ENCODE peak calls at places on chromosome 13, in six cellular contexts. One of them, this sample, is unnamed.

GRCh38 chr13:24184855-24185254 is 24.3 kb downstream of the SPATA13 start:
- DNase-seq in CD8-positive, alpha-beta T cell: no peak
- DNase-seq in left cardiac atrium: no peak
- DNase-seq in mesothelial cell of epicardium: no peak
- DNase-seq in ACHN: peak; percentile 3
- DNase-seq in stimulated activated CD8-positive, alpha-beta memory T cell treated with anti-CD3 and anti-CD28 coated beads, Interleukin-7, amount 100 ng/mL, for 24 hours: no peak
- DNase-seq in this sample: no peak

GRCh38 chr13:81917829-81918228 is 1576.9 kb upstream of the SPRY2 start:
- DNase-seq in left cardiac atrium: no peak
- DNase-seq in stimulated activated CD8-positive, alpha-beta memory T cell treated with anti-CD3 and anti-CD28 coated beads, Interleukin-7, amount 100 ng/mL, for 24 hours: no peak
- DNase-seq in ACHN: no peak
- DNase-seq in mesothelial cell of epicardium: no peak
- DNase-seq in CD8-positive, alpha-beta T cell: no peak
- DNase-seq in this sample: no peak

GRCh38 chr13:26515721-26516120 is 41.8 kb upstream of the WASF3 start:
- DNase-seq in mesothelial cell of epicardium: no peak
- DNase-seq in CD8-positive, alpha-beta T cell: no peak
- DNase-seq in stimulated activated CD8-positive, alpha-beta memory T cell treated with anti-CD3 and anti-CD28 coated beads, Interleukin-7, amount 100 ng/mL, for 24 hours: no peak
- DNase-seq in left cardiac atrium: no peak
- DNase-seq in ACHN: no peak
- DNase-seq in this sample: no peak

GRCh38 chr13:111668451-111668850 is 348.0 kb downstream of the TEX29 start:
- DNase-seq in CD8-positive, alpha-beta T cell: no peak
- DNase-seq in left cardiac atrium: no peak
- DNase-seq in mesothelial cell of epicardium: no peak
- DNase-seq in ACHN: no peak
- DNase-seq in stimulated activated CD8-positive, alpha-beta memory T cell treated with anti-CD3 and anti-CD28 coated beads, Interleukin-7, amount 100 ng/mL, for 24 hours: no peak
- DNase-seq in this sample: no peak

GRCh38 chr13:25432686-25433085 is 60.9 kb downstream of the ATP8A2 start:
- DNase-seq in ACHN: no peak
- DNase-seq in stimulated activated CD8-positive, alpha-beta memory T cell treated with anti-CD3 and anti-CD28 coated beads, Interleukin-7, amount 100 ng/mL, for 24 hours: no peak
- DNase-seq in mesothelial cell of epicardium: no peak
- DNase-seq in left cardiac atrium: no peak
- DNase-seq in CD8-positive, alpha-beta T cell: no peak
- DNase-seq in this sample: no peak

GRCh38 chr13:59776924-59777690 is 386.6 kb downstream of the DIAPH3 start:
- DNase-seq in left cardiac atrium: no peak
- DNase-seq in CD8-positive, alpha-beta T cell: no peak
- DNase-seq in ACHN: peak; percentile 39
- DNase-seq in mesothelial cell of epicardium: no peak
- DNase-seq in stimulated activated CD8-positive, alpha-beta memory T cell treated with anti-CD3 and anti-CD28 coated beads, Interleukin-7, amount 100 ng/mL, for 24 hours: no peak
- DNase-seq in this sample: no peak

GRCh38 chr13:22311734-22312404 is 641.0 kb downstream of the FGF9 start:
- DNase-seq in stimulated activated CD8-positive, alpha-beta memory T cell treated with anti-CD3 and anti-CD28 coated beads, Interleukin-7, amount 100 ng/mL, for 24 hours: no peak
- DNase-seq in mesothelial cell of epicardium: no peak
- DNase-seq in ACHN: no peak
- DNase-seq in CD8-positive, alpha-beta T cell: no peak
- DNase-seq in left cardiac atrium: peak; percentile 25
- DNase-seq in this sample: no peak

GRCh38 chr13:101264931-101265330 is 151.4 kb downstream of the NALCN start:
- DNase-seq in CD8-positive, alpha-beta T cell: no peak
- DNase-seq in stimulated activated CD8-positive, alpha-beta memory T cell treated with anti-CD3 and anti-CD28 coated beads, Interleukin-7, amount 100 ng/mL, for 24 hours: no peak
- DNase-seq in mesothelial cell of epicardium: no peak
- DNase-seq in left cardiac atrium: no peak
- DNase-seq in ACHN: no peak
- DNase-seq in this sample: no peak

GRCh38 chr13:99988469-99989375 is 7.1 kb downstream of the ZIC2 start:
- DNase-seq in left cardiac atrium: no peak
- DNase-seq in CD8-positive, alpha-beta T cell: no peak
- DNase-seq in mesothelial cell of epicardium: no peak
- DNase-seq in ACHN: no peak
- DNase-seq in stimulated activated CD8-positive, alpha-beta memory T cell treated with anti-CD3 and anti-CD28 coated beads, Interleukin-7, amount 100 ng/mL, for 24 hours: no peak
- DNase-seq in this sample: no peak

GRCh38 chr13:97446448-97446847 is 12.5 kb downstream of the RAP2A start:
- DNase-seq in left cardiac atrium: no peak
- DNase-seq in stimulated activated CD8-positive, alpha-beta memory T cell treated with anti-CD3 and anti-CD28 coated beads, Interleukin-7, amount 100 ng/mL, for 24 hours: no peak
- DNase-seq in ACHN: no peak
- DNase-seq in mesothelial cell of epicardium: no peak
- DNase-seq in CD8-positive, alpha-beta T cell: no peak
- DNase-seq in this sample: no peak

GRCh38 chr13:33935969-33936368 is 118.0 kb downstream of the RFC3 start:
- DNase-seq in stimulated activated CD8-positive, alpha-beta memory T cell treated with anti-CD3 and anti-CD28 coated beads, Interleukin-7, amount 100 ng/mL, for 24 hours: no peak
- DNase-seq in left cardiac atrium: no peak
- DNase-seq in ACHN: no peak
- DNase-seq in CD8-positive, alpha-beta T cell: no peak
- DNase-seq in mesothelial cell of epicardium: no peak
- DNase-seq in this sample: no peak

GRCh38 chr13:40102854-40103253 is 447.4 kb downstream of the COG6 start:
- DNase-seq in stimulated activated CD8-positive, alpha-beta memory T cell treated with anti-CD3 and anti-CD28 coated beads, Interleukin-7, amount 100 ng/mL, for 24 hours: peak; percentile 75
- DNase-seq in CD8-positive, alpha-beta T cell: no peak
- DNase-seq in mesothelial cell of epicardium: no peak
- DNase-seq in left cardiac atrium: no peak
- DNase-seq in ACHN: no peak
- DNase-seq in this sample: no peak

GRCh38 chr13:97018029-97018819 is 23.9 kb upstream of the OXGR1 start:
- DNase-seq in ACHN: peak; percentile 60
- DNase-seq in left cardiac atrium: no peak
- DNase-seq in mesothelial cell of epicardium: no peak
- DNase-seq in stimulated activated CD8-positive, alpha-beta memory T cell treated with anti-CD3 and anti-CD28 coated beads, Interleukin-7, amount 100 ng/mL, for 24 hours: no peak
- DNase-seq in CD8-positive, alpha-beta T cell: no peak
- DNase-seq in this sample: peak; percentile 73

GRCh38 chr13:41296879-41297646 is 14.0 kb upstream of the NAA16 start:
- DNase-seq in left cardiac atrium: no peak
- DNase-seq in ACHN: no peak
- DNase-seq in mesothelial cell of epicardium: no peak
- DNase-seq in stimulated activated CD8-positive, alpha-beta memory T cell treated with anti-CD3 and anti-CD28 coated beads, Interleukin-7, amount 100 ng/mL, for 24 hours: no peak
- DNase-seq in CD8-positive, alpha-beta T cell: no peak
- DNase-seq in this sample: no peak

GRCh38 chr13:79389031-79389430 is 17.0 kb downstream of the RBM26 start:
- DNase-seq in CD8-positive, alpha-beta T cell: no peak
- DNase-seq in left cardiac atrium: no peak
- DNase-seq in stimulated activated CD8-positive, alpha-beta memory T cell treated with anti-CD3 and anti-CD28 coated beads, Interleukin-7, amount 100 ng/mL, for 24 hours: no peak
- DNase-seq in ACHN: no peak
- DNase-seq in mesothelial cell of epicardium: no peak
- DNase-seq in this sample: no peak

GRCh38 chr13:51912091-51912490 is 50.3 kb downstream of the CCDC70 start:
- DNase-seq in ACHN: peak; percentile 42
- DNase-seq in mesothelial cell of epicardium: no peak
- DNase-seq in stimulated activated CD8-positive, alpha-beta memory T cell treated with anti-CD3 and anti-CD28 coated beads, Interleukin-7, amount 100 ng/mL, for 24 hours: no peak
- DNase-seq in left cardiac atrium: no peak
- DNase-seq in CD8-positive, alpha-beta T cell: no peak
- DNase-seq in this sample: no peak

GRCh38 chr13:99193152-99193551 is 7.5 kb upstream of the UBAC2 start:
- DNase-seq in CD8-positive, alpha-beta T cell: no peak
- DNase-seq in left cardiac atrium: no peak
- DNase-seq in stimulated activated CD8-positive, alpha-beta memory T cell treated with anti-CD3 and anti-CD28 coated beads, Interleukin-7, amount 100 ng/mL, for 24 hours: no peak
- DNase-seq in mesothelial cell of epicardium: no peak
- DNase-seq in ACHN: no peak
- DNase-seq in this sample: no peak

GRCh38 chr13:44876782-44877324 is 112.4 kb downstream of the NUFIP1 start:
- DNase-seq in ACHN: no peak
- DNase-seq in mesothelial cell of epicardium: no peak
- DNase-seq in stimulated activated CD8-positive, alpha-beta memory T cell treated with anti-CD3 and anti-CD28 coated beads, Interleukin-7, amount 100 ng/mL, for 24 hours: no peak
- DNase-seq in left cardiac atrium: no peak
- DNase-seq in CD8-positive, alpha-beta T cell: no peak
- DNase-seq in this sample: peak; percentile 38

GRCh38 chr13:51000576-51001260 is 91.1 kb downstream of the RNASEH2B start:
- DNase-seq in mesothelial cell of epicardium: no peak
- DNase-seq in CD8-positive, alpha-beta T cell: no peak
- DNase-seq in ACHN: no peak
- DNase-seq in left cardiac atrium: peak; percentile 55
- DNase-seq in stimulated activated CD8-positive, alpha-beta memory T cell treated with anti-CD3 and anti-CD28 coated beads, Interleukin-7, amount 100 ng/mL, for 24 hours: no peak
- DNase-seq in this sample: no peak

GRCh38 chr13:45119469-45119989 is 781 bp upstream of the GTF2F2 start:
- DNase-seq in CD8-positive, alpha-beta T cell: peak; percentile 70
- DNase-seq in mesothelial cell of epicardium: no peak
- DNase-seq in left cardiac atrium: no peak
- DNase-seq in stimulated activated CD8-positive, alpha-beta memory T cell treated with anti-CD3 and anti-CD28 coated beads, Interleukin-7, amount 100 ng/mL, for 24 hours: no peak
- DNase-seq in ACHN: peak; percentile 44
- DNase-seq in this sample: peak; percentile 56